ENCODE peak calls at places on chromosome 9, in nine cellular contexts. G is psoas muscle, R is breast epithelium, F is stomach, K is heart left ventricle, H is tibial artery, M is uterus, Q is left ventricle myocardium inferior, D is SK-N-SH. J is an unnamed sample.

GRCh38 chr9:21994996-21995651 is 533 bp downstream of the CDKN2B-AS1 start:
- DNase-seq in G (peak), M (peak), D (peak), K (peak), Q (peak), F (peak), R (peak), H (peak), J (peak)

GRCh38 chr9:20512106-20512505 is 110.2 kb downstream of the MLLT3 start:
- DNase-seq in M (no peak), F (no peak), H (no peak), G (no peak), D (no peak), Q (no peak), K (no peak), R (no peak), J (no peak)

GRCh38 chr9:108709922-108710321 is 145.9 kb downstream of the ACTL7B start:
- DNase-seq in G (no peak), F (no peak), K (no peak), D (no peak), R (no peak), H (no peak), Q (no peak), M (no peak), J (no peak)

GRCh38 chr9:28056006-28056405 is 482.7 kb upstream of the C9orf72 start:
- DNase-seq in D (no peak), R (no peak), H (no peak), K (no peak), Q (no peak), F (no peak), G (no peak), M (no peak), J (no peak)

GRCh38 chr9:9973062-9973461 is 639.7 kb downstream of the PTPRD start:
- DNase-seq in M (no peak), R (no peak), H (no peak), G (no peak), Q (no peak), D (no peak), K (no peak), F (no peak), J (no peak)

GRCh38 chr9:34343605-34344004 is 14.2 kb downstream of the NUDT2 start:
- DNase-seq in H (no peak), F (no peak), M (no peak), K (no peak), Q (no peak), R (no peak), D (no peak), G (peak), J (no peak)

GRCh38 chr9:72334658-72335337 is 30.2 kb downstream of the ZFAND5 start:
- DNase-seq in D (no peak), H (no peak), R (no peak), F (no peak), K (no peak), Q (no peak), M (no peak), G (no peak), J (no peak)

GRCh38 chr9:79430599-79430998 is 141.2 kb upstream of the TLE4 start:
- DNase-seq in M (no peak), K (no peak), H (no peak), R (no peak), D (no peak), Q (no peak), G (no peak), F (no peak), J (no peak)

GRCh38 chr9:121741198-121741918 is 89.9 kb downstream of the DAB2IP start:
- DNase-seq in F (peak), D (no peak), Q (no peak), R (no peak), H (no peak), M (no peak), G (no peak), K (no peak), J (no peak)

GRCh38 chr9:76687861-76688374 is 76.3 kb upstream of the PCA3 start:
- DNase-seq in D (no peak), F (peak), K (no peak), Q (no peak), R (no peak), G (no peak), M (no peak), H (no peak), J (no peak)

GRCh38 chr9:96450613-96451544 is 910 bp downstream of the HABP4 start:
- DNase-seq in H (peak), D (peak), Q (peak), K (peak), G (peak), M (peak), F (peak), R (peak), J (peak)

GRCh38 chr9:69548676-69549075 is 123.5 kb downstream of the APBA1 start:
- DNase-seq in K (no peak), M (no peak), D (no peak), H (no peak), F (no peak), G (no peak), R (no peak), Q (no peak), J (no peak)

GRCh38 chr9:79665383-79665782 is 93.6 kb downstream of the TLE4 start:
- DNase-seq in K (no peak), H (no peak), D (no peak), G (no peak), Q (no peak), F (no peak), R (no peak), M (no peak), J (no peak)

GRCh38 chr9:134390537-134390936 is 64.3 kb downstream of the RXRA start:
- DNase-seq in G (no peak), Q (no peak), R (no peak), M (no peak), K (no peak), D (no peak), H (no peak), F (no peak), J (peak)

GRCh38 chr9:129867138-129868032 is 32.1 kb downstream of the USP20 start:
- DNase-seq in G (no peak), F (no peak), Q (no peak), R (no peak), D (no peak), H (no peak), M (no peak), K (no peak), J (no peak)

GRCh38 chr9:106333487-106333886 is 529.5 kb upstream of the ZNF462 start:
- DNase-seq in D (no peak), H (no peak), K (no peak), Q (no peak), F (no peak), R (no peak), M (no peak), G (no peak), J (no peak)

GRCh38 chr9:37730256-37730655 is 23.3 kb upstream of the TRMT10B start:
- DNase-seq in D (no peak), M (no peak), Q (no peak), G (no peak), K (no peak), F (no peak), H (no peak), R (no peak), J (no peak)

GRCh38 chr9:129071526-129072131 is 9.3 kb upstream of the DOLPP1 start:
- DNase-seq in Q (no peak), H (no peak), G (no peak), R (no peak), M (no peak), F (peak), D (no peak), K (no peak), J (peak)

GRCh38 chr9:86282979-86283535 is 719 bp upstream of the ISCA1 start:
- DNase-seq in K (no peak), F (no peak), Q (no peak), H (peak), M (no peak), R (no peak), D (no peak), G (no peak), J (no peak)

GRCh38 chr9:105886136-105886535 is 191.8 kb downstream of the TMEM38B start:
- DNase-seq in H (no peak), G (no peak), R (no peak), M (no peak), Q (no peak), D (no peak), K (no peak), F (no peak), J (no peak)

GRCh38 chr9:35822926-35823325 is 5.6 kb downstream of the FAM221B start:
- DNase-seq in K (no peak), D (no peak), Q (no peak), G (no peak), R (no peak), F (no peak), M (no peak), H (no peak), J (no peak)

GRCh38 chr9:35350827-35351549 is 138.9 kb upstream of the RUSC2 start:
- DNase-seq in G (no peak), K (no peak), M (no peak), R (no peak), H (no peak), D (no peak), Q (no peak), F (no peak), J (no peak)

GRCh38 chr9:97900738-97901565 is 21.3 kb downstream of the TRMO start:
- DNase-seq in R (no peak), Q (no peak), M (no peak), F (no peak), H (no peak), K (no peak), G (no peak), D (peak), J (no peak)

GRCh38 chr9:7780261-7780988 is 19.2 kb downstream of the DMAC1 start:
- DNase-seq in Q (no peak), K (no peak), R (no peak), D (no peak), M (no peak), H (no peak), G (no peak), F (no peak), J (no peak)

GRCh38 chr9:100731557-100731956 is 153.7 kb downstream of the CAVIN4 start:
- DNase-seq in M (no peak), K (no peak), H (no peak), R (no peak), F (no peak), D (no peak), G (no peak), Q (no peak), J (no peak)

GRCh38 chr9:133340916-133341315 is 4.9 kb upstream of the SURF6 start:
- DNase-seq in Q (no peak), G (no peak), D (no peak), H (no peak), K (no peak), F (no peak), M (no peak), R (no peak), J (no peak)

GRCh38 chr9:12740845-12741244 is 34.0 kb upstream of the LURAP1L start:
- DNase-seq in Q (no peak), M (no peak), G (no peak), R (no peak), H (no peak), D (no peak), F (no peak), K (no peak), J (no peak)

GRCh38 chr9:108549184-108549583 is 306.6 kb downstream of the ACTL7B start:
- DNase-seq in G (no peak), M (no peak), K (no peak), F (peak), R (peak), D (no peak), Q (no peak), H (no peak), J (no peak)

GRCh38 chr9:87336914-87337333 is 160.7 kb upstream of the DAPK1 start:
- DNase-seq in K (peak), Q (no peak), G (no peak), R (no peak), D (peak), H (no peak), M (no peak), F (peak), J (no peak)

GRCh38 chr9:87334366-87334765 is 163.3 kb upstream of the DAPK1 start:
- DNase-seq in D (no peak), G (no peak), M (no peak), K (no peak), H (no peak), Q (no peak), R (no peak), F (no peak), J (no peak)

GRCh38 chr9:87338075-87338989 is 159.3 kb upstream of the DAPK1 start:
- DNase-seq in D (peak), G (no peak), Q (no peak), M (no peak), R (no peak), F (no peak), H (no peak), K (no peak), J (no peak)

GRCh38 chr9:87337335-87338074 is 160.2 kb upstream of the DAPK1 start:
- DNase-seq in R (peak), F (no peak), K (no peak), Q (no peak), D (peak), H (no peak), M (no peak), G (no peak), J (no peak)

GRCh38 chr9:87336407-87336806 is 161.3 kb upstream of the DAPK1 start:
- DNase-seq in R (no peak), Q (no peak), M (no peak), H (no peak), D (no peak), F (no peak), G (no peak), K (no peak), J (no peak)
- TF ChIP-seq CTCF in R (no peak), Q (no peak), M (no peak), H (no peak), D (no peak), F (no peak), G (no peak), K (no peak), J (no peak)

GRCh38 chr9:81690251-81690851 is 1.0 kb upstream of the TLE1 start:
- DNase-seq in R (peak), D (no peak), G (peak), H (peak), M (peak), Q (no peak), K (no peak), F (peak), J (no peak)
- H3K27ac ChIP-seq in R (peak), D (no peak), G (peak), H (peak), M (peak), Q (peak), K (peak), F (peak), J (no peak)

GRCh38 chr9:120392245-120392644 is 187.7 kb downstream of the CDK5RAP2 start:
- DNase-seq in G (no peak), H (no peak), K (no peak), Q (no peak), F (no peak), D (no peak), M (no peak), R (no peak), J (no peak)
- TF ChIP-seq CTCF in G (no peak), H (no peak), K (no peak), Q (no peak), F (no peak), D (no peak), M (no peak), R (no peak), J (no peak)

GRCh38 chr9:116689117-116689516 is 2.0 kb downstream of the TRIM32 start:
- DNase-seq in K (no peak), R (no peak), M (no peak), D (no peak), Q (no peak), G (no peak), H (no peak), F (no peak), J (no peak)
- H3K27ac ChIP-seq in K (no peak), R (no peak), M (no peak), D (no peak), Q (no peak), G (peak), H (no peak), F (no peak), J (no peak)

DNA sequence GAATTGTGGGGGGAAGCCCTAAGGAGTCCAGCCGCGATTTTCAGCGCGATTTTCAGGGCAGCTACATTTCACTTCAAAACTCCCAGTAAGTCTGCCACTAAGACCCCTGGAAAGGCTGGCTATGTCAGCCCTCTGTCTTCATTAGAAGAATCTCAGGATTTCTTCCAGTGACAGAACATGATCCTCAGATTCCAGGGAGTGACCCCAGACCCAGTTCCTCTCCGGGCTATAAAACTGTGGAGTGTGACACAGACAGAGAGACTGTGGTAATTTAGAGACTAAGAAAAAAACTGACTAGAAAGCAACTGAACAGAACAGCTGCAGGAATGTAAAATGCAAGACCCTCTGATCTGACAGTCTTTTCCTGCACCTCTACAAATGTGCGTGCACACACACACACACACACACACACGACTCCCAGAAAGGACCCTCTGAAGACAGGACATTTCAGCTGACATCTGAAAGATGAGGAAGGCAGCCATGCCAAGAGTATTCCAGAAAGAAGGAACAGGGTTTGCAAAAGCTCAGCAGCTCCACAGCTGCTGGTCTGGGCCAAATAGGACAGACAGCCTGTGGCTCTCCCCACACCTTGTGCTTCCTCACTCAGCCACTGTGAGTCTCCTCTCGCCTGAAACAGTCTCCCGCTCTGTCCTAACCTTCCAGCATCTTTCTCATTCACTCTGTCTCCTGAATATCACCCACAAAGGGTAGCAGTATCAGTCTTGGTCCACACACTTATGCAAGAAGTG is 188.9 kb downstream of the PALM2AKAP2 start:
- DNase-seq in K (peak), G (no peak), H (no peak), R (no peak), D (no peak), F (no peak), Q (no peak), M (peak), J (no peak)
- TF ChIP-seq CTCF in K (peak), G (no peak), H (no peak), R (no peak), D (peak), F (no peak), Q (peak), M (no peak), J (no peak)

GRCh38 chr9:94799578-94800264 is 73.2 kb downstream of the AOPEP start:
- DNase-seq in F (no peak), G (no peak), Q (no peak), D (no peak), R (no peak), M (no peak), K (no peak), H (no peak), J (no peak)
- H3K27ac ChIP-seq in F (no peak), G (peak), Q (peak), D (peak), R (no peak), M (peak), K (no peak), H (peak), J (no peak)

GRCh38 chr9:124854822-124855221 is 1.6 kb downstream of the WDR38 start:
- DNase-seq in K (no peak), D (no peak), H (no peak), G (no peak), F (no peak), R (no peak), Q (no peak), M (no peak), J (no peak)

GRCh38 chr9:124855566-124855943 is 2.3 kb downstream of the WDR38 start:
- DNase-seq in Q (no peak), D (no peak), R (no peak), F (no peak), G (no peak), H (no peak), M (no peak), K (no peak), J (no peak)

GRCh38 chr9:124857533-124858162 is 4.1 kb downstream of the RPL35 start:
- DNase-seq in D (no peak), H (no peak), Q (no peak), K (no peak), G (no peak), R (no peak), M (no peak), F (no peak), J (no peak)

GRCh38 chr9:124854161-124854560 is 901 bp downstream of the WDR38 start:
- DNase-seq in G (no peak), K (no peak), H (no peak), R (no peak), Q (no peak), D (no peak), F (no peak), M (no peak), J (no peak)

GRCh38 chr9:124855944-124856773 is 2.9 kb downstream of the WDR38 start:
- DNase-seq in Q (no peak), H (no peak), F (no peak), K (no peak), D (peak), R (no peak), G (no peak), M (no peak), J (no peak)
- TF ChIP-seq CTCF in Q (peak), H (no peak), F (no peak), K (no peak), D (peak), R (no peak), G (no peak), M (no peak), J (no peak)

DNA sequence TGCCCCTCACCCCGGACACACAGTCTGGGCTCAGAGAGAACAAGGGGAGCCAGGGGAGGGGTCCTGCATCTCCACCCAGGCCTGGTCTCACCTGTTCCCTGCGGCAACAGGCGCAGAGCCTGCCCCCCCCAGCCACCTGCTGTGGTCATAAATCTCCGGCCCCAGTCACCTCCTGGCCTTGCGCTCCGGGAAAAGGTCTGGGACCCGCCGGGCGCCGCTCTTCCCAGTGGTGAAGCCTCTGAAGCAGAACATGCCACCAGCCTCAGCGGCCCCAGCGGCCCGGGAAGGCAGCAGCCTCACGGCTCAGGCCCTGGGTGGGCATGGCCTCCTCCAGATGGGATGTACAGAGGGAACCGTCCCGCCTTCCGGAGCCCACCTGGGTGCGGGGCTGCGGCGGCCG is 20.6 kb downstream of the NOTCH1 start:
- DNase-seq in F (no peak), G (no peak), H (no peak), D (no peak), K (no peak), R (no peak), M (no peak), Q (no peak), J (no peak)
- H3K27ac ChIP-seq in F (no peak), G (peak), H (peak), D (no peak), K (peak), R (no peak), M (no peak), Q (peak), J (no peak)

GRCh38 chr9:15142903-15143534 is 164.0 kb downstream of the TTC39B start:
- DNase-seq in K (no peak), M (no peak), H (no peak), D (peak), G (no peak), F (no peak), Q (no peak), R (no peak), J (no peak)
- TF ChIP-seq CTCF in K (peak), M (peak), H (peak), D (peak), G (peak), F (no peak), Q (peak), R (peak), J (peak)

GRCh38 chr9:88680041-88680440 is 145.1 kb downstream of the NXNL2 start:
- DNase-seq in D (no peak), Q (no peak), M (no peak), H (no peak), F (no peak), K (no peak), R (no peak), G (no peak), J (no peak)

GRCh38 chr9:88681434-88681833 is 146.5 kb downstream of the NXNL2 start:
- DNase-seq in D (no peak), G (no peak), R (no peak), K (no peak), Q (no peak), F (no peak), M (no peak), H (no peak), J (no peak)

GRCh38 chr9:88682431-88682831 is 147.5 kb downstream of the NXNL2 start:
- DNase-seq in R (no peak), M (peak), G (no peak), F (no peak), K (no peak), D (no peak), Q (no peak), H (peak), J (no peak)

GRCh38 chr9:88678431-88678830 is 143.5 kb downstream of the NXNL2 start:
- DNase-seq in R (no peak), M (no peak), H (no peak), F (no peak), K (no peak), Q (no peak), G (no peak), D (no peak), J (no peak)

GRCh38 chr9:88680505-88681160 is 145.7 kb downstream of the NXNL2 start:
- DNase-seq in R (no peak), M (peak), D (no peak), Q (no peak), G (no peak), F (no peak), H (no peak), K (no peak), J (no peak)
- H3K27ac ChIP-seq in R (no peak), M (peak), D (no peak), Q (no peak), G (no peak), F (no peak), H (no peak), K (no peak), J (no peak)

J was measured in CD4-positive, alpha-beta T cell.